ENCODE peak calls at places on chromosomes 7 and 10, in ten cellular contexts. K, F, U, M, L, D, R, N, Y and I are unnamed samples.
A peak's percentile ranks its signal among the peaks of the same experiment; 100 is the strongest.

GRCh38 chr7:148456351-148456750 is 134.2 kb upstream of the C7orf33 start:
- DNase-seq in K (no peak), F (no peak), U (no peak), M (no peak), L (no peak), D (no peak), R (no peak), N (no peak), Y (no peak), I (no peak)

GRCh38 chr7:134730359-134730758 is 49.1 kb upstream of the CALD1 start:
- DNase-seq in K (no peak), F (no peak), U (peak; percentile 78), M (no peak), L (no peak), D (no peak), R (no peak), N (no peak), Y (no peak), I (no peak)

GRCh38 chr10:128178319-128178937 is 52.2 kb upstream of the MKI67 start:
- DNase-seq in K (no peak), F (peak; percentile 12), U (no peak), M (peak; percentile 67), L (peak; percentile 24), D (peak; percentile 35), R (peak; percentile 69), N (no peak), Y (peak; percentile 12), I (no peak)

GRCh38 chr7:98836811-98837631 is 32.8 kb downstream of the TMEM130 start:
- DNase-seq in K (peak; percentile 40), F (peak; percentile 45), U (no peak), M (peak; percentile 61), L (peak; percentile 21), D (peak; percentile 81), R (peak; percentile 50), N (no peak), Y (peak; percentile 28), I (no peak)

GRCh38 chr10:102384606-102385429 is 10.7 kb upstream of the NFKB2 start:
- DNase-seq in K (no peak), F (no peak), U (peak; percentile 23), M (no peak), L (no peak), D (no peak), R (no peak), N (no peak), Y (no peak), I (no peak)

GRCh38 chr10:132571565-132572544 is 34.3 kb downstream of the INPP5A start:
- DNase-seq in K (peak; percentile 18), F (peak; percentile 60), U (peak; percentile 85), M (no peak), L (peak; percentile 72), D (peak; percentile 91), R (peak; percentile 84), N (peak; percentile 31), Y (peak; percentile 78), I (no peak)

GRCh38 chr7:74283858-74284447 is 5.3 kb upstream of the CLIP2 start:
- DNase-seq in K (peak; percentile 39), F (no peak), U (no peak), M (no peak), L (no peak), D (peak; percentile 34), R (no peak), N (no peak), Y (no peak), I (no peak)

GRCh38 chr7:27462575-27463270 is 200.0 kb downstream of the HIBADH start:
- DNase-seq in K (no peak), F (no peak), U (no peak), M (no peak), L (no peak), D (peak; percentile 66), R (no peak), N (no peak), Y (peak; percentile 51), I (no peak)

GRCh38 chr10:62244785-62245595 is 23.7 kb downstream of the RTKN2 start:
- DNase-seq in K (no peak), F (peak; percentile 21), U (peak; percentile 63), M (peak; percentile 31), L (peak; percentile 54), D (peak; percentile 32), R (peak; percentile 40), N (peak; percentile 11), Y (no peak), I (no peak)

GRCh38 chr7:126228356-126229061 is 1024.2 kb downstream of the GRM8 start:
- DNase-seq in K (no peak), F (no peak), U (no peak), M (no peak), L (no peak), D (no peak), R (no peak), N (no peak), Y (no peak), I (no peak)

GRCh38 chr10:98267894-98268693 is at the start of gene LOXL4:
- DNase-seq in K (no peak), F (peak; percentile 50), U (no peak), M (no peak), L (no peak), D (no peak), R (no peak), N (no peak), Y (no peak), I (no peak)

GRCh38 chr7:76997381-76998262 is 34.5 kb downstream of the SPDYE17 start:
- DNase-seq in K (no peak), F (no peak), U (no peak), M (no peak), L (no peak), D (no peak), R (no peak), N (no peak), Y (no peak), I (no peak)

GRCh38 chr10:126080879-126081331 is 184.5 kb downstream of the FANK1 start:
- DNase-seq in K (no peak), F (no peak), U (no peak), M (no peak), L (no peak), D (peak; percentile 17), R (no peak), N (no peak), Y (peak; percentile 26), I (no peak)

GRCh38 chr10:15897282-15897681 is 37.0 kb upstream of the MINDY3 start:
- DNase-seq in K (no peak), F (no peak), U (peak; percentile 35), M (no peak), L (no peak), D (peak; percentile 48), R (no peak), N (no peak), Y (no peak), I (no peak)

GRCh38 chr7:131400833-131401593 is 73.3 kb downstream of the MKLN1 start:
- DNase-seq in K (no peak), F (no peak), U (peak; percentile 7), M (no peak), L (no peak), D (no peak), R (no peak), N (no peak), Y (no peak), I (no peak)

GRCh38 chr10:14815681-14816080 is 22.2 kb downstream of the CDNF start:
- DNase-seq in K (no peak), F (no peak), U (no peak), M (no peak), L (no peak), D (no peak), R (no peak), N (no peak), Y (no peak), I (no peak)

GRCh38 chr10:78559514-78560392 is 509.0 kb upstream of the ZMIZ1 start:
- DNase-seq in K (no peak), F (no peak), U (no peak), M (no peak), L (no peak), D (no peak), R (no peak), N (no peak), Y (no peak), I (no peak)

GRCh38 chr7:139598642-139599041 is 75.2 kb downstream of the CLEC2L start:
- DNase-seq in K (no peak), F (peak; percentile 13), U (no peak), M (no peak), L (no peak), D (no peak), R (peak; percentile 9), N (no peak), Y (no peak), I (peak; percentile 42)

GRCh38 chr10:18647151-18647550 is 4.2 kb downstream of the NSUN6 start:
- DNase-seq in K (no peak), F (no peak), U (no peak), M (no peak), L (no peak), D (no peak), R (no peak), N (no peak), Y (no peak), I (no peak)

GRCh38 chr10:27158421-27158820 is 3.3 kb downstream of the MASTL start:
- DNase-seq in K (no peak), F (no peak), U (no peak), M (no peak), L (no peak), D (no peak), R (no peak), N (no peak), Y (no peak), I (no peak)

GRCh38 chr10:75910032-75910431 is 478.6 kb downstream of the LRMDA start:
- DNase-seq in K (no peak), F (no peak), U (peak; percentile 10), M (no peak), L (no peak), D (no peak), R (no peak), N (no peak), Y (no peak), I (no peak)

GRCh38 chr7:107971613-107972012 is 31.3 kb downstream of the LAMB1 start:
- DNase-seq in K (no peak), F (no peak), U (no peak), M (no peak), L (no peak), D (no peak), R (no peak), N (no peak), Y (no peak), I (no peak)

GRCh38 chr7:36348256-36348655 is 41.4 kb upstream of the ANLN start:
- DNase-seq in K (no peak), F (no peak), U (peak; percentile 12), M (no peak), L (no peak), D (no peak), R (no peak), N (no peak), Y (peak; percentile 23), I (no peak)

GRCh38 chr7:150940446-150941102 is 37.5 kb downstream of the KCNH2 start:
- DNase-seq in K (no peak), F (no peak), U (no peak), M (no peak), L (no peak), D (no peak), R (peak; percentile 8), N (no peak), Y (no peak), I (no peak)

GRCh38 chr10:84770824-84771223 is 442.4 kb downstream of the CCSER2 start:
- DNase-seq in K (no peak), F (no peak), U (no peak), M (no peak), L (no peak), D (no peak), R (no peak), N (no peak), Y (no peak), I (no peak)

GRCh38 chr10:33334170-33334838 is at the start of gene NRP1:
- DNase-seq in K (peak; percentile 34), F (peak; percentile 23), U (no peak), M (peak; percentile 49), L (peak; percentile 32), D (no peak), R (peak; percentile 50), N (no peak), Y (no peak), I (peak; percentile 52)

GRCh38 chr7:539731-540411 is 20.2 kb upstream of the PDGFA start:
- DNase-seq in K (no peak), F (peak; percentile 81), U (peak; percentile 69), M (no peak), L (peak; percentile 94), D (peak; percentile 93), R (no peak), N (no peak), Y (peak; percentile 98), I (no peak)

GRCh38 chr7:135232720-135233119 is 918 bp upstream of the STRA8 start:
- DNase-seq in K (no peak), F (no peak), U (no peak), M (no peak), L (no peak), D (peak; percentile 33), R (peak; percentile 23), N (no peak), Y (no peak), I (peak; percentile 35)